ENCODE peak calls at places on chromosomes 4 and X, in five cellular contexts. O, N, X, Q and P are unnamed samples.

GRCh38 chr4:99754756-99755155 is 61.9 kb upstream of the DAPP1 start:
- DNase-seq in O (peak; percentile 13), N (peak; percentile 6), X (peak; percentile 30), Q (no peak), P (no peak)

GRCh38 chrX:118742176-118742575 is 14.8 kb downstream of the IL13RA1 start:
- DNase-seq in O (no peak), N (no peak), X (no peak), Q (no peak), P (no peak)

GRCh38 chr4:18398661-18399060 is 377.1 kb upstream of the LCORL start:
- DNase-seq in O (no peak), N (no peak), X (no peak), Q (no peak), P (no peak)

GRCh38 chr4:164293776-164294175 is 460.2 kb upstream of the SMIM31 start:
- DNase-seq in O (no peak), N (no peak), X (no peak), Q (no peak), P (no peak)

GRCh38 chr4:7194251-7195137 is 2.2 kb downstream of the SORCS2 start:
- DNase-seq in O (peak; percentile 40), N (peak; percentile 37), X (no peak), Q (no peak), P (no peak)

GRCh38 chr4:186248643-186249042 is 17.3 kb upstream of the F11 start:
- DNase-seq in O (no peak), N (no peak), X (no peak), Q (no peak), P (no peak)

GRCh38 chrX:440636-441035 is 53.9 kb upstream of the PPP2R3B start:
- DNase-seq in O (no peak), N (no peak), X (no peak), Q (no peak), P (no peak)

GRCh38 chr4:95761871-95762270 is 78.0 kb upstream of the PDHA2 start:
- DNase-seq in O (peak; percentile 18), N (no peak), X (peak; percentile 69), Q (no peak), P (no peak)

GRCh38 chr4:8580321-8581093 is at the start of gene GPR78:
- DNase-seq in O (peak; percentile 55), N (peak; percentile 22), X (peak; percentile 20), Q (peak; percentile 28), P (no peak)

GRCh38 chrX:14899607-14900006 is 26.4 kb downstream of the MOSPD2 start:
- DNase-seq in O (peak; percentile 82), N (peak; percentile 39), X (peak; percentile 51), Q (no peak), P (no peak)

GRCh38 chr4:147730333-147730732 is 1.6 kb upstream of the ARHGAP10 start:
- DNase-seq in O (peak; percentile 61), N (no peak), X (no peak), Q (no peak), P (no peak)

GRCh38 chr4:174437324-174437723 is 85.0 kb downstream of the HPGD start:
- DNase-seq in O (peak; percentile 88), N (peak; percentile 84), X (peak; percentile 75), Q (no peak), P (no peak)

GRCh38 chr4:99029852-99030251 is 34.3 kb downstream of the METAP1 start:
- DNase-seq in O (no peak), N (no peak), X (peak; percentile 32), Q (no peak), P (no peak)

GRCh38 chrX:136497556-136498048 is at the start of gene HTATSF1:
- DNase-seq in O (no peak), N (no peak), X (peak; percentile 15), Q (no peak), P (no peak)

GRCh38 chr4:101259876-101260275 is 87.5 kb downstream of the PPP3CA start:
- DNase-seq in O (peak; percentile 26), N (no peak), X (no peak), Q (no peak), P (no peak)

GRCh38 chr4:176534566-176534965 is 214.8 kb downstream of the SPCS3 start:
- DNase-seq in O (peak; percentile 90), N (peak; percentile 87), X (peak; percentile 42), Q (no peak), P (no peak)

GRCh38 chr4:1571986-1572385 is 112.1 kb downstream of the FAM53A start:
- DNase-seq in O (no peak), N (no peak), X (no peak), Q (no peak), P (no peak)

GRCh38 chr4:5924466-5925125 is 31.7 kb upstream of the CRMP1 start:
- DNase-seq in O (no peak), N (no peak), X (no peak), Q (no peak), P (no peak)

GRCh38 chr4:25313194-25313895 is 771 bp downstream of the ZCCHC4 start:
- DNase-seq in O (peak; percentile 13), N (no peak), X (no peak), Q (no peak), P (no peak)

GRCh38 chr4:38009949-38010348 is 49.8 kb downstream of the PTTG2 start:
- DNase-seq in O (no peak), N (no peak), X (no peak), Q (no peak), P (no peak)

DNA sequence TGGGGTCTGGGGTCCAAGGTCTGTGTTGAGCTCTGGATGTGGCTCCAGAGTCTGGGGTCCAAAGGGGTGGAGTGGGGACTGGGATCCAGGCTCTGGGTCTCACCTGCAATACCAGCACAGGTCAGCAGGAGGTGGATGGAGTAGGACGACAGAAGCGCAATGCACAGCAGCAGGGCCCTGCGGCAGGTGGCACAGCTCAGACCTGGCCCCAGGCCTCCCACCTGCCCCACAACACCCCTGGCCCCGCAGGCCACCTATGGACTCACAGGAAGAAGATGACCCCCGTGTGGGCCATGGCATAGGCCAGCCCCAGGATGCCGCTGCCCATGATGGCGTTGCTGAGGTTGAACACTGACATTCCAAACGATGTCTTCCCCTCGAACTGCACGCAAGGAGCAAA is 3.4 kb downstream of the SLC38A5 start:
- DNase-seq in O (no peak), N (no peak), X (no peak), Q (no peak), P (no peak)
- TF ChIP-seq CTCF in O (peak; percentile 32), N (peak; percentile 21), X (peak; percentile 35), Q (no peak), P (no peak)

DNA sequence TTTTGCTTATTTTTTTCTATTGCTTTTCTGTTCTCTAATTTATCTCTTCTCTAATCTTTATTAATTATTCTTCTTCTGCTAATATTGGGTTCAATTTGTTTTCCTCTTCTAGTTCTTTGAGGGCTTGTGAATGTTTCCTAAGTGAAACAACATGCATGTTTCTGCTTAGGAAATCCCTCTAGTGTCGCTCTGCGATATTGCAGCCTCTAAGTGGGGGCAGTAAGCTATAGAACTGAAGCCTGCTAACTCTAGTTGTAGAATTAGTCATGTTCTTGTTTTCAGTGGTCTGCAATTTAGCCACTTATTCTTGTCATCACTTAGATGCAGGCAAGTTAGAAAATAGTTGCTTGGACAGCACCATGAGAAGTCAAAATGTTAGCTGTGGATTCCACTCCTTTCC is 222.6 kb downstream of the SPIN4 start:
- DNase-seq in O (peak; percentile 28), N (peak; percentile 4), X (peak; percentile 0), Q (no peak), P (no peak)
- TF ChIP-seq CTCF in O (peak; percentile 40), N (peak; percentile 22), X (peak; percentile 29), Q (no peak), P (no peak)

GRCh38 chrX:154718607-154719006 is 32.3 kb downstream of the GAB3 start:
- DNase-seq in O (no peak), N (no peak), X (no peak), Q (no peak), P (no peak)

GRCh38 chrX:154714925-154715324 is 36.0 kb downstream of the GAB3 start:
- DNase-seq in O (peak; percentile 69), N (peak; percentile 47), X (no peak), Q (no peak), P (no peak)

GRCh38 chrX:154717824-154718223 is 33.1 kb downstream of the GAB3 start:
- DNase-seq in O (peak; percentile 32), N (peak; percentile 62), X (no peak), Q (no peak), P (no peak)

GRCh38 chrX:154712781-154713391 is 38.0 kb downstream of the GAB3 start:
- DNase-seq in O (peak; percentile 78), N (peak; percentile 86), X (peak; percentile 60), Q (no peak), P (no peak)

GRCh38 chrX:154715825-154716224 is 35.1 kb downstream of the GAB3 start:
- DNase-seq in O (no peak), N (no peak), X (no peak), Q (no peak), P (no peak)
- TF ChIP-seq CTCF in O (no peak), N (no peak), X (peak; percentile 10), Q (no peak), P (no peak)

DNA sequence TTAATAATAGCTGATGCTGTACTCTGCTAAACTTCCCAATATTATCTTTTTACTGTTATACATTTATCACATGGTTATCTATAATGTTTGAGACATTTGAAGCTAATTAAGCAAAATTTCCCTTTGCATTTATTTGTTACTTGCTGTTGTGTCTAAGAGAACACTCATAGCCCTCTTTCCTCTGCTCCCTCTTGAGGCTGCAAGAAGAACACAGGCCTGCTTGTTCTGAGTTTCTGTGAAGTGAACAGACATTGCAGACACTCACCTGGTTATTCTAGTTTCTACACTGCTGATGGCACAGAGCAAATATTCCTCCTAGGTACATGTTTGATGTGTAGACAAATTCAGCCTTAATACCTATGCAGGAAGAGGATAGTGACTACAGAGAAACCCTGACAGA is 367.8 kb downstream of the GASK1B start:
- DNase-seq in O (peak; percentile 34), N (no peak), X (peak; percentile 27), Q (no peak), P (no peak)
- TF ChIP-seq CTCF in O (peak; percentile 51), N (no peak), X (peak; percentile 44), Q (no peak), P (no peak)